ENCODE peak calls at places on chromosome 10, in seven cellular contexts. E, X, K, S, I, V and Q are unnamed samples.

GRCh38 chr10:90087197-90088007 is 386.0 kb downstream of the KIF20B start:
- DNase-seq in S (peak; percentile 7), I (peak; percentile 81), V (no peak), K (no peak), X (no peak), E (no peak), Q (peak; percentile 6)

GRCh38 chr10:77547651-77548050 is 90.0 kb downstream of the KCNMA1 start:
- DNase-seq in K (no peak), E (no peak), X (no peak), V (no peak), S (no peak), I (no peak), Q (no peak)

GRCh38 chr10:128969551-128969950 is 497.5 kb upstream of the MGMT start:
- DNase-seq in E (no peak), X (no peak), K (no peak), S (no peak), I (no peak), V (no peak), Q (no peak)

GRCh38 chr10:58477122-58477521 is 35.5 kb upstream of the BICC1 start:
- DNase-seq in I (peak; percentile 37), K (no peak), V (no peak), S (peak; percentile 51), X (no peak), E (no peak), Q (no peak)

GRCh38 chr10:8588135-8588534 is 533.6 kb downstream of the GATA3 start:
- DNase-seq in I (no peak), E (no peak), V (no peak), K (no peak), S (no peak), X (no peak), Q (no peak)

GRCh38 chr10:133379152-133379800 is at the start of gene PAOX:
- DNase-seq in K (peak; percentile 55), V (peak; percentile 66), I (peak; percentile 64), X (no peak), S (peak; percentile 46), E (peak; percentile 59), Q (no peak)

GRCh38 chr10:119742988-119743646 is 17.3 kb downstream of the INPP5F start:
- DNase-seq in E (no peak), I (no peak), V (no peak), X (no peak), K (no peak), S (peak; percentile 51), Q (no peak)

GRCh38 chr10:75613685-75614587 is 182.5 kb downstream of the LRMDA start:
- DNase-seq in S (no peak), K (no peak), I (peak; percentile 82), V (no peak), X (no peak), E (no peak), Q (no peak)

GRCh38 chr10:15642095-15642494 is 77.6 kb downstream of the ITGA8 start:
- DNase-seq in V (no peak), S (peak; percentile 11), I (peak; percentile 57), K (no peak), E (no peak), X (no peak), Q (no peak)

GRCh38 chr10:81872206-81872605 is 2.8 kb upstream of the NRG3 start:
- DNase-seq in I (no peak), S (no peak), E (no peak), V (no peak), X (no peak), K (no peak), Q (no peak)

GRCh38 chr10:11716704-11717103 is 25.5 kb upstream of the ECHDC3 start:
- DNase-seq in V (no peak), X (no peak), S (no peak), I (no peak), E (no peak), K (no peak), Q (no peak)

GRCh38 chr10:62185914-62186692 is 82.5 kb downstream of the RTKN2 start:
- DNase-seq in S (no peak), V (no peak), I (no peak), E (no peak), X (no peak), K (no peak), Q (no peak)

GRCh38 chr10:118799779-118800178 is 45.0 kb upstream of the CACUL1 start:
- DNase-seq in V (no peak), S (peak; percentile 23), K (no peak), I (no peak), E (no peak), X (no peak), Q (no peak)

GRCh38 chr10:94125856-94126255 is 132.1 kb downstream of the PLCE1 start:
- DNase-seq in V (no peak), X (no peak), K (no peak), E (no peak), S (peak; percentile 94), I (peak; percentile 82), Q (no peak)

GRCh38 chr10:117750616-117751015 is 208.1 kb downstream of the EMX2 start:
- DNase-seq in K (no peak), E (no peak), V (no peak), S (no peak), X (peak; percentile 69), I (no peak), Q (no peak)

GRCh38 chr10:2980116-2980515 is 87.2 kb upstream of the PFKP start:
- DNase-seq in X (no peak), S (peak; percentile 55), I (no peak), K (no peak), V (no peak), E (no peak), Q (no peak)

GRCh38 chr10:1109795-1110673 is 53.8 kb downstream of the WDR37 start:
- DNase-seq in S (peak; percentile 87), V (peak; percentile 30), K (peak; percentile 66), I (peak; percentile 74), E (peak; percentile 61), X (no peak), Q (peak; percentile 19)

GRCh38 chr10:77603529-77603927 is 34.1 kb downstream of the KCNMA1 start:
- DNase-seq in E (no peak), V (no peak), X (no peak), I (peak; percentile 72), K (no peak), S (peak; percentile 44), Q (no peak)

GRCh38 chr10:9608592-9608991 is 1409.1 kb upstream of the CELF2 start:
- DNase-seq in X (no peak), I (peak; percentile 67), E (no peak), S (peak; percentile 50), K (no peak), V (no peak), Q (no peak)

GRCh38 chr10:27865221-27865635 is 119.6 kb upstream of the MKX start:
- DNase-seq in E (no peak), K (no peak), I (peak; percentile 43), S (peak; percentile 23), X (no peak), V (no peak), Q (no peak)

GRCh38 chr10:34506773-34507172 is 308.3 kb downstream of the PARD3 start:
- DNase-seq in V (no peak), X (no peak), K (no peak), I (no peak), E (no peak), S (no peak), Q (no peak)

DNA sequence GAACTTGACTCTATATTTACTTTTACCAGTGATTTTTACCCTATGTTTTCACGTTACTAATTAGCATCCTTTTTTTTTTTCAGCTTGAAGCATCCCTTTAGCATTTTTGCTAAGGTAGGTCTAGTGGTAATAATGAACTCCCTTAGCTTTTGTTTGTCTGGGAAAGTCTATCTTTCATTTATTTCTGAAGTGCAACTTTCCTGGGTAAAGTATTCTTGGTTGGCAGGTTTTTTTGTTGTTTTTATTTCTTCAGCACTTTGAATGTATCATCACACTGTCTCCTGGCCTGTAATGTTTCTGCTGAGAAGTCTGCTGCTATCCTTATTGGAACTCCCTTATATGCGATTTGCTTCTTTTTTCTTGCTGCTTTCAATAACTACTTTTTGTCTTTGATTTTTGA is 149.7 kb upstream of the HPS1 start:
- DNase-seq in E (no peak), I (no peak), K (no peak), X (no peak), V (no peak), S (no peak), Q (no peak)
- TF ChIP-seq CTCF in E (no peak), I (no peak), K (no peak), X (no peak), V (no peak), S (no peak), Q (no peak)

GRCh38 chr10:44512345-44513095 is 127.6 kb upstream of the CXCL12 start:
- DNase-seq in V (no peak), S (no peak), I (no peak), X (no peak), K (no peak), E (no peak), Q (no peak)

GRCh38 chr10:44513592-44513991 is 128.7 kb upstream of the CXCL12 start:
- DNase-seq in S (peak; percentile 18), X (no peak), V (no peak), K (no peak), E (no peak), I (peak; percentile 9), Q (no peak)

GRCh38 chr10:44520651-44521050 is 135.8 kb upstream of the CXCL12 start:
- DNase-seq in V (no peak), E (no peak), X (no peak), K (no peak), I (no peak), S (peak; percentile 11), Q (no peak)

GRCh38 chr10:44516941-44517340 is 132.0 kb upstream of the CXCL12 start:
- DNase-seq in K (no peak), I (no peak), X (no peak), V (no peak), S (no peak), E (no peak), Q (no peak)

GRCh38 chr10:44517635-44518034 is 132.7 kb upstream of the CXCL12 start:
- DNase-seq in X (no peak), S (no peak), I (no peak), K (no peak), V (no peak), E (no peak), Q (no peak)
- TF ChIP-seq CTCF in X (peak; percentile 39), S (peak; percentile 14), I (peak; percentile 13), K (peak; percentile 31), V (no peak), E (no peak), Q (peak; percentile 13)

GRCh38 chr10:100006241-100006886 is 3.4 kb downstream of the DNMBP start:
- DNase-seq in K (no peak), E (no peak), S (peak; percentile 97), V (no peak), I (peak; percentile 90), X (no peak), Q (no peak)
- TF ChIP-seq CTCF in K (no peak), E (no peak), S (no peak), V (no peak), I (no peak), X (no peak), Q (no peak)

DNA sequence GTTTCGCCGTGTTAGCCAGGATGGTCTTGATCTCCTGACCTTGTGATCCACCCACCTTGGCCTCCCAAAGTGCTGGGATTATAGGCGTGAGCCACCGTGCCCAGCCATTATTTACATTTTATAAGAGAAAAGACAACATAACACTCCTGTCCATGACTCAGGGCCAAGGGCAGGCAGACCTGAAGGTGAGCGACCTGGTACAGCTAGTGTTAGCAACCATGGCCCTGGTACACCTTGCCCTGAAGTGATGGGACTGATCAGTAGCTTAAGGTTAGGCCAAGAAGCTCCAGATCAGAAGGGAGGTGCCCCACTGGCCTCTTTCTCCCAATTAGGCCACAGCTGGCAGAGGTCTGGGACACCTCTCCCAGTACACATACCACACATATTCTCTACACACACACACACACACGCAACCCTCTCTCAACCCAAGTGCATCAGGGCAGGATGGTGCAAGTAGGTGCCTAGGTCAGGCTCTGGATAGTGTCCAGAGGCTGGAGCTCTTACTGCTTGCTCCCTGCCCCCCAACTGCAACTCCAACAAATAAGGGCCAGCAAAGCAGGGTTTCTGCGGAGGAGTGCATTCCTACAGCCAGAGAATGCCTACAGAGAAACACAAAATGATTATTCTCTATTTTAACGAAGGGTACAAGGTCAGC is 43.8 kb downstream of the DPCD start:
- DNase-seq in S (no peak), K (no peak), I (no peak), E (no peak), X (no peak), V (no peak), Q (peak; percentile 14)
- TF ChIP-seq CTCF in S (no peak), K (no peak), I (no peak), E (no peak), X (no peak), V (no peak), Q (no peak)